ENCODE peak calls at places on chromosomes 1 and 21, in six cellular contexts. J is GM23248, O is endothelial cell of umbilical vein, M is astrocyte, W is neural progenitor cell, V is IMR-90. R is an unnamed sample.

GRCh38 chr1:85277802-85278201 is 1.4 kb upstream of the BCL10 start:
- DNase-seq in J (no peak), O (no peak), M (no peak), W (no peak), V (no peak), R (no peak)

GRCh38 chr21:41564871-41565281 is 56.9 kb upstream of the TMPRSS2 start:
- DNase-seq in J (peak), O (peak), M (peak), W (no peak), V (no peak), R (peak)

GRCh38 chr1:7281821-7282220 is 489.3 kb upstream of the VAMP3 start:
- DNase-seq in J (peak), O (no peak), M (peak), W (no peak), V (peak), R (peak)

GRCh38 chr21:46226146-46226545 is 2.4 kb downstream of the LSS start:
- DNase-seq in J (peak), O (no peak), M (no peak), W (no peak), V (peak), R (peak)

GRCh38 chr21:42644223-42645208 is 8.9 kb upstream of the PDE9A start:
- DNase-seq in J (peak), O (no peak), M (peak), W (no peak), V (peak), R (no peak)

GRCh38 chr21:31288191-31288590 is 55.9 kb downstream of the TIAM1 start:
- DNase-seq in J (no peak), O (no peak), M (no peak), W (no peak), V (no peak), R (no peak)

GRCh38 chr1:214270097-214270635 is 10.8 kb upstream of the SMYD2 start:
- DNase-seq in J (peak), O (no peak), M (no peak), W (no peak), V (no peak), R (no peak)

GRCh38 chr1:239816090-239816812 is 275.4 kb upstream of the FMN2 start:
- DNase-seq in J (peak), O (no peak), M (peak), W (peak), V (peak), R (peak)

GRCh38 chr1:77636864-77637263 is 45.6 kb downstream of the ZZZ3 start:
- DNase-seq in J (no peak), O (no peak), M (no peak), W (no peak), V (no peak), R (peak)

GRCh38 chr1:178060789-178061556 is 32.9 kb upstream of the RASAL2 start:
- DNase-seq in J (peak), O (no peak), M (peak), W (peak), V (peak), R (peak)

GRCh38 chr1:20308569-20308968 is 17.9 kb downstream of the VWA5B1 start:
- DNase-seq in J (no peak), O (no peak), M (no peak), W (no peak), V (no peak), R (no peak)

GRCh38 chr1:208211901-208212843 is 32.0 kb downstream of the PLXNA2 start:
- DNase-seq in J (peak), O (peak), M (no peak), W (no peak), V (no peak), R (no peak)

GRCh38 chr1:44811714-44812151 is 3.4 kb downstream of the BTBD19 start:
- DNase-seq in J (peak), O (peak), M (peak), W (no peak), V (peak), R (no peak)

GRCh38 chr1:160646711-160647328 is at the start of gene SLAMF1:
- DNase-seq in J (no peak), O (no peak), M (no peak), W (no peak), V (no peak), R (peak)

DNA sequence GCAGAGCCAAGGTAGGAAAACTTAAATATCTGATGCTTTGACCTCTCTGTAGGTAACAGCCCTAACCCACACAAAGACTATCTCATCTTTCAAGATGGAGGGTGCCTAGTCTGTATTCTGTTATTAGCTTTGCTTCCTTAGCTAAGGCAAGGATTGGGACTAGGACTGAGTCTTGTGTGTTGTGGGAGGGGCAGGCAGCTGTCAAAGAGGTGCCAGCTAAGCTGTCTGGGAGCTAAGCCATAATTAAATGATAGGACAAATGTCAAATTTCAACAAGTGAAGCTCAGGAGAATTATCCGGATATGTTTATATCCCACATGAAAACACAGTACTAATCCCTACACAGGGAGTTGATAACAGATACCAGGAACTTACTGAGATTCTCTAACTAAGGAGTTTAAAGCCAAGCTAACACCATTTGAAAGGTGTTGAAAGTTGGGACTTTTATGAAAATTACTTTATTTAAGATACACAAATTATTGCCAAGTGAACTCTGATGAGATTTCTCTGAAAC is 70.5 kb upstream of the NGF start:
- DNase-seq in J (no peak), O (no peak), M (no peak), W (no peak), V (no peak), R (no peak)
- H2AFZ ChIP-seq in J (no peak), O (no peak), M (no peak), W (no peak), V (no peak), R (no peak)

GRCh38 chr1:41520951-41521742 is 36.7 kb upstream of the EDN2 start:
- DNase-seq in J (no peak), O (no peak), M (no peak), W (no peak), V (no peak), R (no peak)
- H3K9ac ChIP-seq in J (no peak), O (no peak), M (no peak), W (no peak), V (no peak), R (no peak)

DNA sequence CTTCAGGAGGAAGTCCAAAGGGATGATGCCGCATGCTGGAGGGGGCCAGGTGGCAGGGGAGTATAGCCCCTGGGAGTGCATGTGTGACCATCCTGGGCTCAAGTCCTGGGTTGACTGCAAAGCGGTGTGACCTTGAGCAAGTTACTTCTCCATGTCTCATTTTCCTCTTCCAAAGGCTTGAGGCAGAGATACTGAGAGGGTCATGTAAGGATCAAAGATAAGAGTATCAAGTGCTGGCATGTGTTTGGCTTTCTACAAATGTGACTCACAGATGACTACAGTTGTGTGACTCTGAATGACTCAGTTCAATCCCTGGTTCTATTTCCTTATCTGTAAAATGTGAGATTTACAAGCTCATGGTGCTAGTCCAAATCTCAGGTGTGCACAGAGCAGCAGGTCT is 26.1 kb downstream of the PROK1 start:
- DNase-seq in J (peak), O (peak), M (peak), W (no peak), V (peak), R (peak)
- H2AFZ ChIP-seq in J (no peak), O (no peak), M (no peak), W (no peak), V (peak), R (no peak)

GRCh38 chr1:98369463-98369862 is 292.1 kb upstream of the SNX7 start:
- DNase-seq in J (no peak), O (no peak), M (no peak), W (no peak), V (no peak), R (no peak)

GRCh38 chr1:98368995-98369394 is 292.5 kb upstream of the SNX7 start:
- DNase-seq in J (no peak), O (no peak), M (no peak), W (no peak), V (no peak), R (no peak)

GRCh38 chr1:98373055-98373454 is 288.5 kb upstream of the SNX7 start:
- DNase-seq in J (no peak), O (no peak), M (no peak), W (no peak), V (no peak), R (no peak)

GRCh38 chr1:98374098-98374497 is 287.4 kb upstream of the SNX7 start:
- DNase-seq in J (no peak), O (no peak), M (no peak), W (no peak), V (no peak), R (no peak)

DNA sequence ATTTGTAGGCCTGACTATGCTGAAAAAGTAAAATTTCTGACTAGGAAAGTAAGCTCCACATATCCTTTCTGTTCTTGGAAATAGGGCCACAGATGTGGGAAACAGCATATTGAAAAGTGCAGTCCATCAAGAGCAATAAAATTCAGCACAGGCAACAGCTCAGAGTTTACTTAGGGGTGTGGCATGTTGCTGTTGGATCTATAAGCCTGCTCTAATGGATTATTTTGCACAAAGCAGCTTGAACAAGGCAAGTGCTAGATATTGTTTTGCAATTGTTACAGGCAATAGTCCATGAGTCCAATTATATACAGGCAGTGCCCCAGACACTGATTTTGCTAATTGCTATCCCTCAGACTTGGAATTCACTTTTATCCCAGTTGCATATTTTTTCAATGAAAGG is 289.8 kb upstream of the SNX7 start:
- DNase-seq in J (no peak), O (no peak), M (no peak), W (no peak), V (no peak), R (no peak)
- H3K9ac ChIP-seq in J (no peak), O (no peak), M (no peak), W (no peak), V (no peak), R (no peak)

DNA sequence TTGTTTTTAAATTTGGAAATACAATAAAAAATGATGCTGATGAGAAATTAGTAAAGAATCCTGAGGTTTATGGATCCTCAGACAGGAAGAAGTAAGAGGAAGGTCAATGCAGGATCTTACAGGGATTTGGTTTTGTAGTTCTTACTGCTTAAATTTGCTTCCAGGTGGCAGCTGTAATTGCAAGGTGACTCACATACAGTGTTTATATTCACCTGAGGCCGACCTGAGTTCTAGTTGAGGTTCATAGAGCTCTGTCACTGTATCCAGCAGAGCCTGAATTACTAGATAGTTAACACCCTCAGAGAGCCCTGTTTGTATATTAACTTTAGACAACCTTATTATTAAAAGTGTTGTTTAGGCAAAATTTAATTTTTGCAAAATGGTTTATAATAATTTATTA is 1.4 kb upstream of the WDR26 start:
- DNase-seq in J (peak), O (no peak), M (no peak), W (no peak), V (no peak), R (peak)
- H2AFZ ChIP-seq in J (peak), O (no peak), M (no peak), W (no peak), V (no peak), R (no peak)

GRCh38 chr1:8815582-8816285 is 1.7 kb downstream of the RERE start:
- DNase-seq in J (peak), O (peak), M (peak), W (peak), V (no peak), R (peak)
- H3K9ac ChIP-seq in J (peak), O (peak), M (peak), W (peak), V (peak), R (peak)